ENCODE peak calls at places on chromosome 6, in seven cellular contexts. I is nephron progenitor cell; Q is WERI-Rb-1; V is retina; L is HFF-Myc; H is effector memory CD8-positive, alpha-beta T cell; G is NCI-H1694. C is an unnamed sample.

GRCh38 chr6:115643762-115644161 is 416.9 kb downstream of the FRK start:
- DNase-seq in I (no peak), Q (no peak), V (no peak), L (no peak), H (no peak), G (no peak), C (no peak)

GRCh38 chr6:16380220-16380809 is 141.9 kb downstream of the GMPR start:
- DNase-seq in I (no peak), Q (no peak), V (no peak), L (no peak), H (no peak), G (no peak), C (no peak)

GRCh38 chr6:101876431-101876830 is 482.9 kb downstream of the GRIK2 start:
- DNase-seq in I (no peak), Q (no peak), V (peak; percentile 9), L (no peak), H (no peak), G (no peak), C (no peak)

GRCh38 chr6:32153252-32153834 is 598 bp upstream of the PPT2 start:
- DNase-seq in I (peak; percentile 68), Q (no peak), V (no peak), L (no peak), H (no peak), G (no peak), C (no peak)

GRCh38 chr6:36196049-36196879 is at the start of gene BRPF3:
- DNase-seq in I (peak; percentile 84), Q (peak; percentile 95), V (peak; percentile 82), L (no peak), H (peak; percentile 74), G (peak; percentile 33), C (peak; percentile 80)

GRCh38 chr6:141968632-141969031 is 164.1 kb upstream of the GJE1 start:
- DNase-seq in I (no peak), Q (no peak), V (no peak), L (no peak), H (no peak), G (no peak), C (no peak)

GRCh38 chr6:126143650-126144260 is 157.4 kb downstream of the TRMT11 start:
- DNase-seq in I (no peak), Q (no peak), V (peak; percentile 72), L (no peak), H (no peak), G (no peak), C (no peak)

GRCh38 chr6:16148498-16148897 is 19.6 kb downstream of the MYLIP start:
- DNase-seq in I (no peak), Q (no peak), V (no peak), L (no peak), H (no peak), G (no peak), C (no peak)

GRCh38 chr6:84547341-84547794 is 217.0 kb downstream of the TBX18 start:
- DNase-seq in I (no peak), Q (peak; percentile 18), V (no peak), L (no peak), H (no peak), G (no peak), C (no peak)

GRCh38 chr6:33298773-33299236 is at the start of gene RGL2:
- DNase-seq in I (peak; percentile 52), Q (peak; percentile 79), V (no peak), L (no peak), H (no peak), G (no peak), C (peak; percentile 77)

GRCh38 chr6:109166643-109167042 is 71.3 kb downstream of the CEP57L1 start:
- DNase-seq in I (no peak), Q (no peak), V (no peak), L (no peak), H (no peak), G (no peak), C (no peak)

C was measured in cerebellum.